ENCODE peak calls at places on chromosomes 12 and 14, in four cellular contexts. Y, V, E and H are unnamed samples.

GRCh38 chr14:87017335-87017734 is 975.6 kb downstream of the GALC start:
- DNase-seq in V (no peak), E (no peak), Y (peak; percentile 63), H (no peak)

GRCh38 chr14:85380891-85381290 is 149.1 kb upstream of the FLRT2 start:
- DNase-seq in V (no peak), E (peak; percentile 44), Y (no peak), H (no peak)

GRCh38 chr12:52873832-52874572 is 25.2 kb upstream of the KRT78 start:
- DNase-seq in Y (peak; percentile 63), E (peak; percentile 98), V (peak; percentile 85), H (peak; percentile 95)

GRCh38 chr14:65352964-65353530 is 59.5 kb upstream of the FUT8 start:
- DNase-seq in Y (no peak), E (no peak), V (no peak), H (no peak)

GRCh38 chr12:113955109-113955970 is 10.8 kb downstream of the RBM19 start:
- DNase-seq in V (no peak), E (peak; percentile 11), Y (peak; percentile 69), H (no peak)

GRCh38 chr12:3789838-3790237 is 36.9 kb upstream of the CRACR2A start:
- DNase-seq in E (no peak), V (no peak), Y (peak; percentile 47), H (no peak)

GRCh38 chr12:104873374-104873773 is 84.7 kb downstream of the SLC41A2 start:
- DNase-seq in E (peak; percentile 15), V (no peak), Y (no peak), H (no peak)

GRCh38 chr12:49336645-49337584 is at the start of gene C1QL4:
- DNase-seq in E (peak; percentile 94), V (peak; percentile 94), Y (peak; percentile 91), H (peak; percentile 93)

GRCh38 chr12:26782372-26783132 is 50.4 kb downstream of the ITPR2 start:
- DNase-seq in E (no peak), Y (no peak), V (no peak), H (no peak)

GRCh38 chr12:84875241-84875640 is 37.4 kb downstream of the SLC6A15 start:
- DNase-seq in E (no peak), V (no peak), Y (peak; percentile 20), H (no peak)

GRCh38 chr14:94269156-94269555 is 23.9 kb downstream of the SERPINA10 start:
- DNase-seq in Y (no peak), E (no peak), V (no peak), H (no peak)

GRCh38 chr14:91310620-91311283 is 66.2 kb upstream of the GPR68 start:
- DNase-seq in E (no peak), Y (no peak), V (no peak), H (peak; percentile 19)

GRCh38 chr12:77736219-77736965 is 94.3 kb upstream of the NAV3 start:
- DNase-seq in E (no peak), V (no peak), Y (no peak), H (no peak)

GRCh38 chr12:4960030-4960429 is 50.3 kb downstream of the KCNA1 start:
- DNase-seq in E (no peak), Y (no peak), V (no peak), H (peak; percentile 12)

GRCh38 chr12:62749586-62749985 is 185.4 kb downstream of the PPM1H start:
- DNase-seq in V (no peak), E (no peak), Y (no peak), H (no peak)

GRCh38 chr12:79407671-79408622 is 282.8 kb downstream of the PAWR start:
- DNase-seq in V (no peak), Y (peak; percentile 85), E (peak; percentile 95), H (peak; percentile 37)

GRCh38 chr14:61326847-61327246 is 5.5 kb downstream of the PRKCH start:
- DNase-seq in E (no peak), V (peak; percentile 82), Y (peak; percentile 53), H (peak; percentile 88)

GRCh38 chr14:33914676-33915516 is 36.0 kb downstream of the EGLN3 start:
- DNase-seq in V (no peak), Y (no peak), E (peak; percentile 50), H (no peak)

GRCh38 chr12:16165506-16165905 is 112.0 kb downstream of the SLC15A5 start:
- DNase-seq in V (no peak), Y (peak; percentile 83), E (peak; percentile 42), H (peak; percentile 51)

GRCh38 chr12:49059385-49060232 is 985 bp downstream of the KMT2D start:
- DNase-seq in E (peak; percentile 66), Y (peak; percentile 70), V (peak; percentile 88), H (no peak)

GRCh38 chr12:31728289-31728916 is 418 bp downstream of the AMN1 start:
- DNase-seq in Y (peak; percentile 42), V (no peak), E (no peak), H (no peak)

GRCh38 chr14:70882771-70883492 is 24.3 kb upstream of the PCNX1 start:
- DNase-seq in E (no peak), V (no peak), Y (no peak), H (no peak)

GRCh38 chr14:89227490-89227834 is 189.6 kb downstream of the FOXN3 start:
- DNase-seq in Y (no peak), V (no peak), E (no peak), H (no peak)

GRCh38 chr12:118840878-118841277 is 140.5 kb upstream of the SRRM4 start:
- DNase-seq in E (no peak), Y (no peak), V (no peak), H (no peak)

GRCh38 chr12:95182868-95183415 is 34.3 kb downstream of the FGD6 start:
- DNase-seq in V (no peak), Y (no peak), E (peak; percentile 72), H (no peak)

GRCh38 chr12:119444462-119445044 is 110.0 kb downstream of the CCDC60 start:
- DNase-seq in V (no peak), E (peak; percentile 7), Y (peak; percentile 91), H (peak; percentile 53)

GRCh38 chr12:79933580-79934264 is 1.2 kb downstream of the PPP1R12A start:
- DNase-seq in E (peak; percentile 55), V (no peak), Y (no peak), H (peak; percentile 49)

GRCh38 chr12:55789171-55789570 is 28.4 kb downstream of the SARNP start:
- DNase-seq in V (no peak), Y (no peak), E (no peak), H (no peak)

GRCh38 chr12:131075194-131075593 is 121.5 kb downstream of the ADGRD1 start:
- DNase-seq in Y (no peak), E (no peak), V (no peak), H (no peak)

GRCh38 chr14:94612580-94613554 is 676 bp downstream of the SERPINA3 start:
- DNase-seq in Y (no peak), E (peak; percentile 60), V (peak; percentile 29), H (peak; percentile 75)

GRCh38 chr12:25529738-25530137 is 23.3 kb downstream of the LMNTD1 start:
- DNase-seq in V (no peak), Y (no peak), E (peak; percentile 19), H (no peak)

GRCh38 chr12:68792952-68793351 is 15.0 kb upstream of the MDM2 start:
- DNase-seq in Y (peak; percentile 46), E (no peak), V (no peak), H (no peak)

GRCh38 chr12:109523071-109523470 is 45.6 kb downstream of the UBE3B start:
- DNase-seq in Y (no peak), E (no peak), V (no peak), H (peak; percentile 66)

GRCh38 chr14:59463773-59464650 is 1.2 kb downstream of the GPR135 start:
- DNase-seq in E (peak; percentile 62), V (peak; percentile 84), Y (peak; percentile 64), H (peak; percentile 74)

GRCh38 chr12:110741795-110742717 is 635 bp downstream of the PPP1CC start:
- DNase-seq in E (peak; percentile 61), V (no peak), Y (peak; percentile 40), H (no peak)

GRCh38 chr14:69268763-69269162 is 8.8 kb downstream of the GALNT16 start:
- DNase-seq in E (peak; percentile 35), V (no peak), Y (no peak), H (no peak)

GRCh38 chr12:109466821-109467220 is 10.3 kb downstream of the KCTD10 start:
- DNase-seq in V (no peak), Y (no peak), E (no peak), H (peak; percentile 15)

GRCh38 chr14:79352026-79352425 is 859.3 kb downstream of the DIO2 start:
- DNase-seq in V (no peak), Y (no peak), E (no peak), H (no peak)

GRCh38 chr14:83826838-83827237 is 1703.1 kb upstream of the FLRT2 start:
- DNase-seq in E (peak; percentile 17), Y (peak; percentile 20), V (no peak), H (no peak)

GRCh38 chr12:25819713-25820112 is 138.8 kb upstream of the RASSF8 start:
- DNase-seq in E (no peak), Y (no peak), V (no peak), H (no peak)

GRCh38 chr12:91108196-91108595 is 3.1 kb downstream of the LUM start:
- DNase-seq in Y (no peak), E (no peak), V (no peak), H (no peak)
- H3K4me3 ChIP-seq in Y (no peak overlapping the region), E (no peak overlapping the region), V (no peak overlapping the region), H (peak overlapping the region; percentile 52)

GRCh38 chr14:100589760-100590469 is 2.7 kb upstream of the BEGAIN start:
- DNase-seq in V (peak; percentile 39), E (no peak), Y (no peak), H (no peak)
- H3K27me3 ChIP-seq in V (no peaks in the 10 kb centered on the region), E (peaks cover 64% of the 10 kb centered on the region), Y (peaks cover 32% of the 10 kb centered on the region), H (no peaks in the 10 kb centered on the region)

DNA sequence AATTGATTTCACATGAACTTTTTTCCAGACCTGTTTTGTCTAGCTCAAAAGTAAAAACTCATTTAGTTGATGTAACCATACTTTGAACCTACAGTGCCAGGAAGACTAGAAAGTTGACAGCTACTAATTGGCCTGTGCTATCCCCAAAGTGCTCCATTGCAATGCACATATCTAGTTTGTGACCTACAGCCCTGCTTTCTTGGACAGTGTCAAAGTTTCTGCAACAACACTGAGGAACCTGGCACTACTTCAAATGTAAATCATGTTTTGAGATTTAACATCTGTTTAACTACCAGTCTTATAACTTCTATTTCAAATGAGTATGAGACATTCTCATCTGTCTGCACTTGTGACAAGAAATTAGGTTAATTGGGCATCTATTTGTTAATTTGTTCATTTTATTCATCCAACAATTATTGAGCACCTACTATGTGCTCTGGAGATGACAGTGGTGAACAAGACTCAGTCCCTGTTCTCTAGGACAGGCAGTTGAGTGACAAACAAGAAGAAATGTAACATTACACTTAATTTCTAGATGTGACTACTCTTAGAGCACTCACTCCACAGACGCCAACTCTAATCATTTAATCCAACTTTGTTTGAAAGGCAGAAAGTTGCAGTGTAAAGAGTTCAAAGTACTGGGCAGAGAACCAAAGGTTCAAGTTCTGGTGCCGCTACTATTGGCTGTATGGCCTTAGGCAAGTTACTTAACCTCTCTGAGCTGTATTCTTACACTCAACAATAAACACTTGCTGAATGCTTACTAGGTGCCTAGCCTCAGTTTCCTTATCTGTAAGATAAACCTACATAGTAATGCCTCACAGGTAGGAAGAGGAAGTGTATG is 74.8 kb downstream of the HECTD4 start:
- DNase-seq in Y (no peak), E (no peak), V (no peak), H (no peak)
- H3K4me3 ChIP-seq in Y (no peak overlapping the region), E (no peak overlapping the region), V (no peak overlapping the region), H (no peak overlapping the region)

DNA sequence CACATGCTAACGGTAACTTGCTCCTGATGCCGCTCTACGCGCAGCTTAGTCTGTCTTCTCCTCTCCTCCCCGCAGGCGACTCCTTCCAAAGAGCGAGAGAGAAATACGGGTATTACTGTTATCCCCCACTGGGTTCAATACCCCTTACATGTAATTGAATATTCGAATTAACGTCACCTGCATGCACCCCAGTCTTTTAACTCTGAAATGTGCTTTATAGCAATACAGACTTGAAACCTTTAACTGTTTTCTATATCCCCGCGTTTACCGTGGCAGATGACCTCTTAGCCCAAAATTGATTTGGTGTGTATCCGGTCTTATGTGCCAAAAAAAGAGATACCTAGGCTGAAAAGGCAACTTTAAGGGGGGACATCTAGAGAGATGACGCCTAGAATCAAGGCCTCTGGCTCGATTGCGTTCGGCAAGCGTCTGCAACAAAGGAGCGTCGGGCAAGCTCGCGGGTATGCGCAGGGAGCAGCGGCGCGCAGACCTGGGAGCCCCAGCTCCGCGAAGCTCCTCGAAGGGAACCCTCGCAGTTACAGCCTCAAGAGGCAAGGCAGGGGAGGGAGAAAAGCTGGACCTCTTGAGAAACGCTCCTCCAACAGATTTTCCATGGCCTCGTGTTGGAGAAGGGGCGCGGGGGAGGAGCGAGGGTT is 6.8 kb upstream of the FOXG1 start:
- DNase-seq in Y (peak; percentile 67), V (no peak), E (no peak), H (no peak)
- H3K27me3 ChIP-seq in Y (peaks cover 100% of the 10 kb centered on the region), V (peaks cover 13% of the 10 kb centered on the region), E (peaks cover 97% of the 10 kb centered on the region), H (peaks cover 14% of the 10 kb centered on the region)